ENCODE peak calls at places on chromosome 5, in nine cellular contexts. Y, G, R, Z, F, W, E, I and N are unnamed samples.

GRCh38 chr5:65482280-65482726 is 583 bp upstream of the ADAMTS6 start:
- DNase-seq in E (peak; percentile 13), Z (no peak), R (peak; percentile 31), Y (peak; percentile 67), F (no peak), G (no peak), I (no peak), W (peak; percentile 32), N (peak; percentile 71)

GRCh38 chr5:123997354-123998215 is 485.6 kb downstream of the CSNK1G3 start:
- DNase-seq in G (no peak), W (peak; percentile 34), I (no peak), F (no peak), E (no peak), Y (peak; percentile 18), R (peak; percentile 37), Z (no peak), N (peak; percentile 21)

GRCh38 chr5:27387535-27388073 is 349.2 kb upstream of the CDH9 start:
- DNase-seq in E (no peak), F (no peak), I (no peak), W (no peak), Y (no peak), G (no peak), R (no peak), Z (no peak), N (no peak)

GRCh38 chr5:143401846-143402463 is 1.5 kb downstream of the NR3C1 start:
- DNase-seq in I (no peak), E (peak; percentile 15), Z (no peak), F (peak; percentile 27), W (no peak), R (no peak), Y (peak; percentile 38), G (no peak), N (no peak)

GRCh38 chr5:174970502-174970901 is 246.1 kb downstream of the MSX2 start:
- DNase-seq in E (no peak), Y (no peak), G (no peak), R (no peak), I (no peak), Z (no peak), F (no peak), W (no peak), N (no peak)

GRCh38 chr5:180825768-180826525 is 23.3 kb upstream of the MGAT1 start:
- DNase-seq in F (no peak), Y (peak; percentile 83), I (no peak), E (no peak), R (peak; percentile 76), G (no peak), Z (no peak), W (no peak), N (peak; percentile 79)

GRCh38 chr5:134247411-134247810 is 21.5 kb upstream of the PPP2CA start:
- DNase-seq in Z (no peak), I (no peak), F (no peak), E (no peak), Y (peak; percentile 95), R (peak; percentile 86), G (no peak), W (peak; percentile 84), N (peak; percentile 97)

GRCh38 chr5:141326088-141326854 is 4.0 kb upstream of the PCDHGA1 start:
- DNase-seq in E (peak; percentile 69), I (peak; percentile 27), G (no peak), W (no peak), Z (peak; percentile 82), F (peak; percentile 52), R (peak; percentile 50), Y (peak; percentile 81), N (peak; percentile 83)

GRCh38 chr5:119630752-119631440 is 1.5 kb downstream of the FAM170A start:
- DNase-seq in Z (no peak), F (no peak), E (no peak), R (no peak), G (no peak), Y (no peak), I (no peak), W (no peak), N (no peak)

GRCh38 chr5:132256783-132257130 is 739 bp upstream of the PDLIM4 start:
- DNase-seq in E (no peak), G (no peak), Z (no peak), F (no peak), W (no peak), R (no peak), I (no peak), Y (no peak), N (no peak)

GRCh38 chr5:116626272-116626723 is 51.7 kb upstream of the SEMA6A start:
- DNase-seq in R (no peak), I (no peak), Y (peak; percentile 84), Z (peak; percentile 59), F (no peak), E (no peak), G (no peak), W (peak; percentile 30), N (peak; percentile 75)

GRCh38 chr5:65790371-65791163 is 68.6 kb downstream of the NLN start:
- DNase-seq in Y (no peak), R (no peak), W (no peak), G (no peak), I (no peak), E (no peak), Z (no peak), F (no peak), N (no peak)

GRCh38 chr5:145536133-145536532 is 299.0 kb downstream of the PRELID2 start:
- DNase-seq in R (no peak), I (no peak), E (no peak), G (no peak), Y (no peak), F (no peak), Z (no peak), W (no peak), N (peak; percentile 14)

GRCh38 chr5:96088676-96089075 is 127.0 kb upstream of the ELL2 start:
- DNase-seq in Z (no peak), W (no peak), R (no peak), Y (no peak), E (no peak), G (no peak), I (no peak), F (no peak), N (no peak)

GRCh38 chr5:149730620-149731331 is 666 bp downstream of the PPARGC1B start:
- DNase-seq in F (no peak), Z (no peak), G (no peak), E (peak; percentile 51), I (peak; percentile 29), R (peak; percentile 66), Y (peak; percentile 14), W (no peak), N (peak; percentile 28)

GRCh38 chr5:124408738-124409453 is 337.5 kb downstream of the ZNF608 start:
- DNase-seq in Z (no peak), E (no peak), Y (no peak), G (no peak), F (no peak), I (no peak), R (no peak), W (no peak), N (peak; percentile 3)